ENCODE peak calls at places on chromosomes 13 and 19, in nine cellular contexts. One of them, this sample, is unnamed.

GRCh38 chr13:44868397-44868796 is 120.9 kb downstream of the NUFIP1 start:
- DNase-seq in CD8-positive, alpha-beta T cell: no peak
- DNase-seq in Calu3: no peak
- DNase-seq in heart left ventricle: no peak
- DNase-seq in left cardiac atrium: no peak
- DNase-seq in keratinocyte: no peak
- DNase-seq in erythroblast: no peak
- DNase-seq in NCI-H1436: no peak
- DNase-seq in endothelial cell: no peak
- DNase-seq in this sample: no peak

GRCh38 chr13:30978981-30979956 is 46.8 kb downstream of the TEX26 start:
- DNase-seq in NCI-H1436: peak; percentile 9
- DNase-seq in left cardiac atrium: peak; percentile 29
- DNase-seq in heart left ventricle: no peak
- DNase-seq in Calu3: peak; percentile 28
- DNase-seq in CD8-positive, alpha-beta T cell: peak; percentile 29
- DNase-seq in erythroblast: peak; percentile 15
- DNase-seq in endothelial cell: peak; percentile 80
- DNase-seq in keratinocyte: peak; percentile 5
- DNase-seq in this sample: no peak

GRCh38 chr19:36256853-36257511 is 42.1 kb downstream of the ZNF146 start:
- DNase-seq in Calu3: no peak
- DNase-seq in endothelial cell: no peak
- DNase-seq in NCI-H1436: no peak
- DNase-seq in CD8-positive, alpha-beta T cell: no peak
- DNase-seq in erythroblast: no peak
- DNase-seq in heart left ventricle: no peak
- DNase-seq in left cardiac atrium: no peak
- DNase-seq in keratinocyte: no peak
- DNase-seq in this sample: no peak

GRCh38 chr19:5403968-5404640 is 51.1 kb upstream of the ZNRF4 start:
- DNase-seq in left cardiac atrium: peak; percentile 88
- DNase-seq in NCI-H1436: no peak
- DNase-seq in Calu3: peak; percentile 82
- DNase-seq in keratinocyte: peak; percentile 28
- DNase-seq in heart left ventricle: peak; percentile 81
- DNase-seq in CD8-positive, alpha-beta T cell: peak; percentile 59
- DNase-seq in endothelial cell: peak; percentile 95
- DNase-seq in erythroblast: peak; percentile 61
- DNase-seq in this sample: peak; percentile 39

GRCh38 chr19:13154911-13155471 is 4.8 kb downstream of the IER2 start:
- DNase-seq in CD8-positive, alpha-beta T cell: peak; percentile 78
- DNase-seq in Calu3: peak; percentile 89
- DNase-seq in heart left ventricle: peak; percentile 65
- DNase-seq in NCI-H1436: peak; percentile 50
- DNase-seq in erythroblast: peak; percentile 74
- DNase-seq in endothelial cell: peak; percentile 56
- DNase-seq in keratinocyte: no peak
- DNase-seq in left cardiac atrium: peak; percentile 77
- DNase-seq in this sample: peak; percentile 74

GRCh38 chr19:23222998-23223652 is 27.1 kb downstream of the ZNF724 start:
- DNase-seq in heart left ventricle: no peak
- DNase-seq in endothelial cell: no peak
- DNase-seq in CD8-positive, alpha-beta T cell: no peak
- DNase-seq in keratinocyte: no peak
- DNase-seq in left cardiac atrium: no peak
- DNase-seq in NCI-H1436: no peak
- DNase-seq in erythroblast: peak; percentile 25
- DNase-seq in Calu3: no peak
- DNase-seq in this sample: no peak

GRCh38 chr13:113544896-113545295 is 39.7 kb upstream of the TFDP1 start:
- DNase-seq in erythroblast: no peak
- DNase-seq in heart left ventricle: no peak
- DNase-seq in endothelial cell: no peak
- DNase-seq in Calu3: no peak
- DNase-seq in left cardiac atrium: no peak
- DNase-seq in keratinocyte: no peak
- DNase-seq in NCI-H1436: no peak
- DNase-seq in CD8-positive, alpha-beta T cell: no peak
- DNase-seq in this sample: no peak

GRCh38 chr13:99162543-99162942 is 38.1 kb upstream of the UBAC2 start:
- DNase-seq in CD8-positive, alpha-beta T cell: no peak
- DNase-seq in erythroblast: no peak
- DNase-seq in heart left ventricle: no peak
- DNase-seq in left cardiac atrium: no peak
- DNase-seq in NCI-H1436: no peak
- DNase-seq in Calu3: no peak
- DNase-seq in keratinocyte: no peak
- DNase-seq in endothelial cell: no peak
- DNase-seq in this sample: no peak

GRCh38 chr13:109785141-109785891 is 1.1 kb downstream of the IRS2 start:
- DNase-seq in CD8-positive, alpha-beta T cell: peak; percentile 49
- DNase-seq in keratinocyte: no peak
- DNase-seq in NCI-H1436: peak; percentile 10
- DNase-seq in erythroblast: peak; percentile 58
- DNase-seq in heart left ventricle: peak; percentile 53
- DNase-seq in Calu3: no peak
- DNase-seq in left cardiac atrium: peak; percentile 64
- DNase-seq in endothelial cell: peak; percentile 40
- DNase-seq in this sample: peak; percentile 26

GRCh38 chr19:8304841-8305621 is 3.1 kb downstream of the CD320 start:
- DNase-seq in Calu3: no peak
- DNase-seq in CD8-positive, alpha-beta T cell: peak; percentile 12
- DNase-seq in endothelial cell: peak; percentile 43
- DNase-seq in left cardiac atrium: peak; percentile 31
- DNase-seq in heart left ventricle: peak; percentile 33
- DNase-seq in keratinocyte: no peak
- DNase-seq in NCI-H1436: no peak
- DNase-seq in erythroblast: peak; percentile 46
- DNase-seq in this sample: no peak

GRCh38 chr19:17486545-17486944 is 16.2 kb downstream of the SLC27A1 start:
- DNase-seq in CD8-positive, alpha-beta T cell: no peak
- DNase-seq in left cardiac atrium: no peak
- DNase-seq in NCI-H1436: no peak
- DNase-seq in erythroblast: no peak
- DNase-seq in Calu3: no peak
- DNase-seq in keratinocyte: no peak
- DNase-seq in endothelial cell: no peak
- DNase-seq in heart left ventricle: no peak
- DNase-seq in this sample: no peak

GRCh38 chr19:16040642-16041041 is 35.7 kb upstream of the TPM4 start:
- DNase-seq in erythroblast: no peak
- DNase-seq in Calu3: no peak
- DNase-seq in CD8-positive, alpha-beta T cell: no peak
- DNase-seq in heart left ventricle: no peak
- DNase-seq in NCI-H1436: no peak
- DNase-seq in left cardiac atrium: no peak
- DNase-seq in endothelial cell: no peak
- DNase-seq in keratinocyte: no peak
- DNase-seq in this sample: no peak

GRCh38 chr19:35786299-35787160 is 11.2 kb downstream of the ARHGAP33 start:
- DNase-seq in erythroblast: no peak
- DNase-seq in endothelial cell: no peak
- DNase-seq in CD8-positive, alpha-beta T cell: no peak
- DNase-seq in left cardiac atrium: no peak
- DNase-seq in NCI-H1436: no peak
- DNase-seq in heart left ventricle: no peak
- DNase-seq in Calu3: no peak
- DNase-seq in keratinocyte: no peak
- DNase-seq in this sample: no peak

GRCh38 chr13:43087960-43088580 is 64.7 kb downstream of the DNAJC15 start:
- DNase-seq in endothelial cell: no peak
- DNase-seq in keratinocyte: no peak
- DNase-seq in CD8-positive, alpha-beta T cell: no peak
- DNase-seq in Calu3: no peak
- DNase-seq in erythroblast: no peak
- DNase-seq in NCI-H1436: no peak
- DNase-seq in heart left ventricle: no peak
- DNase-seq in left cardiac atrium: no peak
- DNase-seq in this sample: no peak

GRCh38 chr13:103625194-103625593 is 559.0 kb upstream of the SLC10A2 start:
- DNase-seq in NCI-H1436: no peak
- DNase-seq in endothelial cell: no peak
- DNase-seq in heart left ventricle: no peak
- DNase-seq in CD8-positive, alpha-beta T cell: no peak
- DNase-seq in left cardiac atrium: no peak
- DNase-seq in keratinocyte: no peak
- DNase-seq in Calu3: no peak
- DNase-seq in erythroblast: no peak
- DNase-seq in this sample: no peak

GRCh38 chr19:45767881-45768643 is 990 bp downstream of the SIX5 start:
- DNase-seq in left cardiac atrium: peak; percentile 75
- DNase-seq in Calu3: peak; percentile 83
- DNase-seq in erythroblast: peak; percentile 70
- DNase-seq in NCI-H1436: no peak
- DNase-seq in endothelial cell: peak; percentile 57
- DNase-seq in heart left ventricle: peak; percentile 74
- DNase-seq in CD8-positive, alpha-beta T cell: no peak
- DNase-seq in keratinocyte: no peak
- DNase-seq in this sample: no peak

GRCh38 chr13:111936267-111936925 is 130.6 kb upstream of the SOX1 start:
- DNase-seq in CD8-positive, alpha-beta T cell: no peak
- DNase-seq in endothelial cell: no peak
- DNase-seq in Calu3: no peak
- DNase-seq in heart left ventricle: no peak
- DNase-seq in NCI-H1436: no peak
- DNase-seq in left cardiac atrium: no peak
- DNase-seq in erythroblast: no peak
- DNase-seq in keratinocyte: no peak
- DNase-seq in this sample: no peak

GRCh38 chr13:20901668-20902437 is 693 bp downstream of the XPO4 start:
- DNase-seq in NCI-H1436: no peak
- DNase-seq in left cardiac atrium: peak; percentile 34
- DNase-seq in endothelial cell: peak; percentile 43
- DNase-seq in erythroblast: peak; percentile 74
- DNase-seq in CD8-positive, alpha-beta T cell: no peak
- DNase-seq in Calu3: peak; percentile 16
- DNase-seq in heart left ventricle: peak; percentile 48
- DNase-seq in keratinocyte: no peak
- DNase-seq in this sample: peak; percentile 6

GRCh38 chr13:45048890-45049407 is 59.6 kb downstream of the GPALPP1 start:
- DNase-seq in erythroblast: no peak
- DNase-seq in CD8-positive, alpha-beta T cell: no peak
- DNase-seq in heart left ventricle: no peak
- DNase-seq in NCI-H1436: no peak
- DNase-seq in left cardiac atrium: no peak
- DNase-seq in keratinocyte: no peak
- DNase-seq in Calu3: no peak
- DNase-seq in endothelial cell: no peak
- DNase-seq in this sample: no peak

GRCh38 chr13:111663505-111663904 is 343.1 kb downstream of the TEX29 start:
- DNase-seq in left cardiac atrium: no peak
- DNase-seq in Calu3: no peak
- DNase-seq in erythroblast: no peak
- DNase-seq in CD8-positive, alpha-beta T cell: no peak
- DNase-seq in NCI-H1436: no peak
- DNase-seq in endothelial cell: no peak
- DNase-seq in keratinocyte: no peak
- DNase-seq in heart left ventricle: no peak
- DNase-seq in this sample: no peak

GRCh38 chr13:28579334-28579733 is 79.6 kb upstream of the POMP start:
- DNase-seq in left cardiac atrium: no peak
- DNase-seq in erythroblast: no peak
- DNase-seq in keratinocyte: no peak
- DNase-seq in Calu3: no peak
- DNase-seq in CD8-positive, alpha-beta T cell: no peak
- DNase-seq in heart left ventricle: no peak
- DNase-seq in NCI-H1436: no peak
- DNase-seq in endothelial cell: peak; percentile 23
- DNase-seq in this sample: no peak

GRCh38 chr19:3338541-3339181 is 27.7 kb upstream of the NFIC start:
- DNase-seq in erythroblast: no peak
- DNase-seq in NCI-H1436: no peak
- DNase-seq in keratinocyte: no peak
- DNase-seq in endothelial cell: no peak
- DNase-seq in Calu3: peak; percentile 25
- DNase-seq in left cardiac atrium: no peak
- DNase-seq in heart left ventricle: no peak
- DNase-seq in CD8-positive, alpha-beta T cell: peak; percentile 71
- DNase-seq in this sample: peak; percentile 42

GRCh38 chr13:62583466-62583865 is 1167.8 kb upstream of the PCDH20 start:
- DNase-seq in Calu3: no peak
- DNase-seq in erythroblast: no peak
- DNase-seq in CD8-positive, alpha-beta T cell: no peak
- DNase-seq in keratinocyte: no peak
- DNase-seq in NCI-H1436: no peak
- DNase-seq in heart left ventricle: no peak
- DNase-seq in left cardiac atrium: no peak
- DNase-seq in endothelial cell: no peak
- DNase-seq in this sample: no peak

GRCh38 chr13:77535448-77535847 is at the start of gene SCEL:
- DNase-seq in left cardiac atrium: no peak
- DNase-seq in erythroblast: no peak
- DNase-seq in Calu3: peak; percentile 21
- DNase-seq in endothelial cell: no peak
- DNase-seq in keratinocyte: no peak
- DNase-seq in CD8-positive, alpha-beta T cell: no peak
- DNase-seq in NCI-H1436: no peak
- DNase-seq in heart left ventricle: no peak
- DNase-seq in this sample: no peak

GRCh38 chr13:95426631-95427030 is 125.4 kb upstream of the ABCC4 start:
- DNase-seq in keratinocyte: no peak
- DNase-seq in endothelial cell: no peak
- DNase-seq in erythroblast: no peak
- DNase-seq in heart left ventricle: no peak
- DNase-seq in NCI-H1436: no peak
- DNase-seq in CD8-positive, alpha-beta T cell: no peak
- DNase-seq in left cardiac atrium: no peak
- DNase-seq in Calu3: no peak
- DNase-seq in this sample: no peak

GRCh38 chr19:18685597-18686164 is 2.2 kb downstream of the CRTC1 start:
- DNase-seq in left cardiac atrium: no peak
- DNase-seq in keratinocyte: no peak
- DNase-seq in Calu3: no peak
- DNase-seq in heart left ventricle: no peak
- DNase-seq in CD8-positive, alpha-beta T cell: no peak
- DNase-seq in NCI-H1436: no peak
- DNase-seq in endothelial cell: no peak
- DNase-seq in erythroblast: no peak
- DNase-seq in this sample: no peak

GRCh38 chr13:52848455-52849190 is at the start of gene PCDH8:
- DNase-seq in erythroblast: peak; percentile 5
- DNase-seq in left cardiac atrium: no peak
- DNase-seq in heart left ventricle: no peak
- DNase-seq in endothelial cell: peak; percentile 77
- DNase-seq in CD8-positive, alpha-beta T cell: no peak
- DNase-seq in keratinocyte: no peak
- DNase-seq in NCI-H1436: peak; percentile 72
- DNase-seq in Calu3: peak; percentile 7
- DNase-seq in this sample: no peak

GRCh38 chr19:54875506-54875905 is 1.5 kb downstream of the FCAR start:
- DNase-seq in erythroblast: no peak
- DNase-seq in Calu3: no peak
- DNase-seq in keratinocyte: no peak
- DNase-seq in CD8-positive, alpha-beta T cell: no peak
- DNase-seq in heart left ventricle: no peak
- DNase-seq in left cardiac atrium: no peak
- DNase-seq in NCI-H1436: no peak
- DNase-seq in endothelial cell: no peak
- DNase-seq in this sample: no peak

GRCh38 chr13:45218689-45219088 is 17.8 kb upstream of the KCTD4 start:
- DNase-seq in CD8-positive, alpha-beta T cell: no peak
- DNase-seq in endothelial cell: no peak
- DNase-seq in NCI-H1436: no peak
- DNase-seq in heart left ventricle: no peak
- DNase-seq in left cardiac atrium: no peak
- DNase-seq in keratinocyte: no peak
- DNase-seq in Calu3: no peak
- DNase-seq in erythroblast: no peak
- DNase-seq in this sample: no peak

GRCh38 chr13:25281937-25282332 is 5.4 kb downstream of the MTMR6 start:
- DNase-seq in Calu3: no peak
- DNase-seq in erythroblast: no peak
- DNase-seq in CD8-positive, alpha-beta T cell: no peak
- DNase-seq in keratinocyte: no peak
- DNase-seq in NCI-H1436: no peak
- DNase-seq in endothelial cell: no peak
- DNase-seq in heart left ventricle: no peak
- DNase-seq in left cardiac atrium: no peak
- DNase-seq in this sample: no peak

GRCh38 chr13:31242342-31242741 is 42.6 kb downstream of the B3GLCT start:
- DNase-seq in endothelial cell: no peak
- DNase-seq in erythroblast: no peak
- DNase-seq in Calu3: no peak
- DNase-seq in NCI-H1436: no peak
- DNase-seq in left cardiac atrium: no peak
- DNase-seq in heart left ventricle: no peak
- DNase-seq in CD8-positive, alpha-beta T cell: no peak
- DNase-seq in keratinocyte: no peak
- DNase-seq in this sample: no peak

This sample was measured in effector CD4-positive, alpha-beta T cell.